ENCODE peak calls at places on chromosomes 16 and 17, in ten cellular contexts. N, T, H, D, B, U, K, P, W and F are unnamed samples.

GRCh38 chr16:80666378-80667257 is 125.8 kb downstream of the DYNLRB2 start:
- DNase-seq in K (no peak), W (no peak), T (no peak), H (no peak), B (no peak), P (no peak), N (no peak), U (no peak), D (no peak), F (no peak)

GRCh38 chr17:4436846-4437245 is 3.1 kb downstream of the SPNS3 start:
- DNase-seq in W (no peak), D (no peak), U (no peak), P (no peak), H (no peak), B (no peak), K (peak; percentile 3), T (no peak), N (no peak), F (no peak)

GRCh38 chr16:25747160-25747758 is 55.5 kb downstream of the HS3ST4 start:
- DNase-seq in W (peak; percentile 1), B (no peak), D (peak; percentile 13), N (no peak), U (no peak), K (no peak), P (peak; percentile 1), T (no peak), H (no peak), F (no peak)

GRCh38 chr17:79154951-79155557 is 80.4 kb downstream of the ENGASE start:
- DNase-seq in H (no peak), K (no peak), D (no peak), T (no peak), W (no peak), U (no peak), N (no peak), B (no peak), P (no peak), F (no peak)

GRCh38 chr16:22318690-22319358 is 21.6 kb downstream of the POLR3E start:
- DNase-seq in P (peak; percentile 38), K (no peak), H (no peak), N (no peak), T (peak; percentile 46), D (no peak), W (peak; percentile 55), B (peak; percentile 48), U (no peak), F (no peak)

GRCh38 chr17:1975573-1975972 is 49.6 kb downstream of the RTN4RL1 start:
- DNase-seq in P (no peak), B (no peak), H (no peak), T (no peak), W (no peak), D (no peak), N (no peak), K (no peak), U (no peak), F (no peak)

GRCh38 chr16:83924686-83925085 is 25.8 kb downstream of the MLYCD start:
- DNase-seq in U (no peak), H (peak; percentile 40), P (no peak), T (no peak), K (no peak), D (no peak), W (no peak), B (no peak), N (no peak), F (no peak)

GRCh38 chr16:18783430-18784341 is 6.4 kb downstream of the RPS15A start:
- DNase-seq in N (no peak), U (no peak), W (no peak), K (no peak), T (no peak), P (no peak), D (no peak), B (no peak), H (no peak), F (no peak)

GRCh38 chr17:77476920-77477805 is 336.4 kb downstream of the SEC14L1 start:
- DNase-seq in P (peak; percentile 98), H (peak; percentile 72), U (no peak), T (no peak), K (no peak), W (peak; percentile 98), D (no peak), B (peak; percentile 98), N (no peak), F (no peak)

GRCh38 chr16:78770353-78771091 is 671.1 kb downstream of the WWOX start:
- DNase-seq in K (peak; percentile 44), D (peak; percentile 63), N (peak; percentile 36), H (peak; percentile 90), T (peak; percentile 67), U (peak; percentile 32), B (peak; percentile 24), W (peak; percentile 6), P (no peak), F (peak; percentile 81)

GRCh38 chr16:80210787-80211186 is 330.0 kb upstream of the DYNLRB2 start:
- DNase-seq in N (no peak), P (no peak), W (no peak), H (no peak), D (no peak), T (no peak), B (no peak), U (no peak), K (no peak), F (no peak)

GRCh38 chr16:9092282-9092962 is 978 bp downstream of the HAPSTR1 start:
- DNase-seq in U (no peak), D (no peak), N (peak; percentile 33), H (peak; percentile 72), P (no peak), K (peak; percentile 36), T (peak; percentile 39), B (no peak), W (no peak), F (peak; percentile 73)

GRCh38 chr17:7441202-7441705 is 1.9 kb downstream of the FGF11 start:
- DNase-seq in T (no peak), D (no peak), P (no peak), W (no peak), U (no peak), H (no peak), K (no peak), B (no peak), N (no peak), F (no peak)

GRCh38 chr17:78138204-78139060 is 7.8 kb upstream of the C17orf99 start:
- DNase-seq in H (no peak), W (no peak), P (no peak), K (no peak), D (no peak), U (no peak), N (no peak), B (no peak), T (no peak), F (no peak)

GRCh38 chr17:57257213-57257873 is 1.0 kb downstream of the MSI2 start:
- DNase-seq in T (no peak), W (no peak), K (no peak), P (no peak), B (no peak), D (no peak), U (no peak), H (no peak), N (no peak), F (no peak)

GRCh38 chr16:73813523-73813922 is 483.1 kb upstream of the PSMD7 start:
- DNase-seq in U (no peak), B (no peak), H (no peak), T (no peak), P (no peak), N (no peak), D (no peak), W (no peak), K (no peak), F (no peak)

GRCh38 chr17:64992325-64992802 is 64.2 kb downstream of the GNA13 start:
- DNase-seq in P (peak; percentile 14), U (no peak), H (no peak), D (no peak), K (no peak), N (no peak), B (no peak), W (peak; percentile 93), T (no peak), F (no peak)

GRCh38 chr16:6964679-6965078 is 368.0 kb upstream of the RBFOX1 start:
- DNase-seq in N (no peak), T (no peak), K (no peak), W (no peak), B (no peak), D (no peak), U (no peak), P (no peak), H (no peak), F (no peak)

GRCh38 chr16:81940781-81941560 is 70.3 kb downstream of the SDR42E1 start:
- DNase-seq in N (no peak), U (peak; percentile 41), K (no peak), T (no peak), W (peak; percentile 72), B (peak; percentile 51), H (no peak), P (peak; percentile 72), D (no peak), F (no peak)

GRCh38 chr17:51850206-51850605 is 308.3 kb downstream of the CA10 start:
- DNase-seq in K (no peak), D (no peak), T (no peak), B (no peak), P (no peak), H (no peak), U (no peak), W (peak; percentile 7), N (no peak), F (no peak)

GRCh38 chr17:51618485-51618884 is 358.1 kb downstream of the UTP18 start:
- DNase-seq in W (no peak), K (no peak), B (no peak), T (no peak), P (no peak), D (no peak), U (no peak), H (no peak), N (no peak), F (no peak)

GRCh38 chr17:66713533-66714042 is 121.3 kb upstream of the CACNG5 start:
- DNase-seq in K (no peak), W (no peak), P (no peak), N (no peak), H (no peak), B (no peak), D (no peak), T (no peak), U (no peak), F (peak; percentile 79)

GRCh38 chr17:59649886-59650285 is 30.2 kb downstream of the CLTC start:
- DNase-seq in U (no peak), D (no peak), K (no peak), T (no peak), W (no peak), H (no peak), N (no peak), B (no peak), P (no peak), F (no peak)

GRCh38 chr17:2449486-2449885 is 48.6 kb upstream of the MNT start:
- DNase-seq in D (no peak), T (no peak), U (no peak), W (no peak), N (no peak), H (no peak), B (no peak), K (no peak), P (no peak), F (no peak)

GRCh38 chr16:87319011-87319410 is 1.8 kb upstream of the C16orf95 start:
- DNase-seq in P (no peak), D (no peak), B (no peak), N (no peak), H (no peak), W (no peak), U (no peak), T (no peak), K (no peak), F (no peak)

GRCh38 chr17:82076785-82077591 is 11.4 kb upstream of the DUS1L start:
- DNase-seq in H (no peak), K (no peak), N (no peak), B (no peak), U (no peak), D (no peak), T (no peak), P (no peak), W (no peak), F (no peak)

GRCh38 chr17:81103379-81103778 is 61.9 kb upstream of the PVALEF start:
- DNase-seq in W (no peak), D (no peak), N (no peak), U (no peak), T (no peak), H (no peak), P (no peak), B (no peak), K (no peak), F (no peak)

GRCh38 chr16:54424043-54424451 is 137.5 kb upstream of the IRX3 start:
- DNase-seq in K (no peak), U (no peak), H (no peak), D (no peak), N (no peak), T (no peak), P (no peak), W (peak; percentile 30), B (no peak), F (no peak)